ENCODE peak calls at places on chromosome 10, in nine cellular contexts. L, R, T, O, D, X, A, E and G are unnamed samples. For H3K4me1 and H3K36me3, the result is how much of the 10 kb centered on the place peaks cover.

GRCh38 chr10:361203-362135 is 226.2 kb downstream of the ZMYND11 start:
- DNase-seq in L (no peak), R (no peak), T (no peak), O (no peak), D (no peak), X (peak), A (no peak), E (no peak), G (no peak)

GRCh38 chr10:70958396-70958795 is 70.0 kb upstream of the PCBD1 start:
- DNase-seq in L (peak), R (no peak), T (no peak), O (no peak), D (no peak), X (no peak), A (peak), E (no peak), G (no peak)

GRCh38 chr10:19651549-19651948 is 164.7 kb upstream of the PLXDC2 start:
- DNase-seq in L (no peak), R (no peak), T (no peak), O (no peak), D (no peak), X (no peak), A (peak), E (no peak), G (no peak)

GRCh38 chr10:131964298-131964697 is 17.4 kb downstream of the BNIP3 start:
- DNase-seq in L (no peak), R (no peak), T (no peak), O (no peak), D (no peak), X (no peak), A (no peak), E (no peak), G (no peak)

GRCh38 chr10:110495731-110496552 is 1.8 kb upstream of the DUSP5 start:
- DNase-seq in L (peak), R (no peak), T (peak), O (peak), D (no peak), X (peak), A (peak), E (peak), G (no peak)

GRCh38 chr10:131857156-131858117 is 43.4 kb upstream of the PPP2R2D start:
- DNase-seq in L (peak), R (no peak), T (no peak), O (peak), D (no peak), X (no peak), A (no peak), E (peak), G (no peak)

GRCh38 chr10:69048103-69048502 is 39.8 kb upstream of the SRGN start:
- DNase-seq in L (peak), R (no peak), T (peak), O (peak), D (peak), X (peak), A (no peak), E (no peak), G (no peak)

GRCh38 chr10:48439581-48440041 is 133.1 kb downstream of the MAPK8 start:
- DNase-seq in L (peak), R (no peak), T (no peak), O (no peak), D (no peak), X (no peak), A (peak), E (no peak), G (no peak)

GRCh38 chr10:5369362-5370158 is 4.8 kb downstream of the UCN3 start:
- DNase-seq in L (no peak), R (no peak), T (no peak), O (no peak), D (no peak), X (peak), A (no peak), E (no peak), G (no peak)

GRCh38 chr10:120480065-120480600 is 23.1 kb downstream of the PLPP4 start:
- DNase-seq in L (no peak), R (no peak), T (no peak), O (no peak), D (no peak), X (no peak), A (peak), E (no peak), G (no peak)

GRCh38 chr10:46536171-46536570 is 20.3 kb downstream of the GPRIN2 start:
- DNase-seq in L (peak), R (no peak), T (no peak), O (no peak), D (no peak), X (peak), A (no peak), E (peak), G (no peak)

GRCh38 chr10:370222-370825 is 235.1 kb downstream of the ZMYND11 start:
- DNase-seq in L (no peak), R (no peak), T (no peak), O (no peak), D (no peak), X (no peak), A (peak), E (no peak), G (no peak)

GRCh38 chr10:48457949-48458661 is 146.8 kb downstream of the ARHGAP22 start:
- DNase-seq in L (peak), R (no peak), T (no peak), O (peak), D (no peak), X (peak), A (no peak), E (no peak), G (no peak)

GRCh38 chr10:132792796-132793195 is 6.8 kb upstream of the NKX6-2 start:
- DNase-seq in L (no peak), R (no peak), T (no peak), O (no peak), D (no peak), X (no peak), A (no peak), E (no peak), G (no peak)

GRCh38 chr10:11440250-11441150 is 170.9 kb downstream of the USP6NL start:
- DNase-seq in L (no peak), R (no peak), T (no peak), O (no peak), D (no peak), X (no peak), A (no peak), E (no peak), G (peak)

GRCh38 chr10:100508691-100509150 is 10.9 kb downstream of the SEC31B start:
- DNase-seq in L (no peak), R (peak), T (no peak), O (no peak), D (no peak), X (no peak), A (peak), E (peak), G (peak)

GRCh38 chr10:113746188-113746950 is 5.1 kb upstream of the PLEKHS1 start:
- DNase-seq in L (no peak), R (no peak), T (no peak), O (no peak), D (no peak), X (no peak), A (peak), E (no peak), G (no peak)

GRCh38 chr10:70595566-70596016 is 7.0 kb downstream of the PRF1 start:
- DNase-seq in L (no peak), R (no peak), T (no peak), O (no peak), D (no peak), X (no peak), A (no peak), E (no peak), G (no peak)

GRCh38 chr10:44956717-44957706 is 2.6 kb upstream of the RASSF4 start:
- DNase-seq in L (no peak), R (no peak), T (no peak), O (no peak), D (no peak), X (no peak), A (no peak), E (no peak), G (no peak)

GRCh38 chr10:32318476-32318896 is 28.5 kb downstream of the EPC1 start:
- DNase-seq in L (no peak), R (no peak), T (no peak), O (no peak), D (peak), X (no peak), A (no peak), E (no peak), G (no peak)

DNA sequence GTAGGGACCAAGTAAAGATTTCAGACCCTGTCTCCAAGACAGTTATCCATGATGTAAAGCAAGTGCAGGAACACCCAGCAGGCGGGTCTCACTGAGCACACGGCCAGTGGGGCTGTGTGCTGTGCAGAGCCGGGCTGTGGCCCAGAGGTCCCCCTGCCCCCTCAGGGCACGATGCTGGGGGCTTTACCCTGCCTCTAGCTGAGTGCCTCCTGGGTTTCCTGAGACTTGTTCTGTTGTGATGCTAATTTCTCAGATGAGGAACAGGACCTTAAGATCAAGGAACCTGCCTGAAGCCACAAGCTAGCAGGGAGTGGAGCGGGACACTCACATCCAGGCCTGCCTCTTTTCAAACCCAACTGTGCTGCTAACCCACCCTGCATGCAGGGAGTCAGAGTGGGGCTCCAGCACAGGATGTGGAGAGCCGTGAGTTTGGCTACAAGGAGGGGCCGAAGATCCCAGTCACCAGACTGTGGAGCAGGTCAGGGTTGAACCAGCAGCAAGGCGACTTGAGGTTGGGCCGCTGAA is 76.1 kb upstream of the LYZL2 start:
- DNase-seq in L (no peak), R (no peak), T (no peak), O (no peak), D (no peak), X (no peak), A (no peak), E (no peak), G (no peak)
- H3K4me1 ChIP-seq in L (under half), R (under half), T (under half), O (under half), D (under half), X (under half), A (under half), E (half or more), G (under half)

GRCh38 chr10:130109796-130110235 is 814 bp downstream of the C10orf143 start:
- DNase-seq in L (no peak), R (peak), T (peak), O (peak), D (no peak), X (peak), A (peak), E (peak), G (peak)

GRCh38 chr10:130111848-130112180 is 1.2 kb upstream of the C10orf143 start:
- DNase-seq in L (no peak), R (no peak), T (no peak), O (no peak), D (no peak), X (no peak), A (no peak), E (no peak), G (no peak)

GRCh38 chr10:130111115-130111847 is 651 bp upstream of the C10orf143 start:
- DNase-seq in L (peak), R (peak), T (peak), O (peak), D (peak), X (peak), A (peak), E (peak), G (peak)

GRCh38 chr10:130108934-130109604 is 1.6 kb downstream of the C10orf143 start:
- DNase-seq in L (no peak), R (no peak), T (no peak), O (no peak), D (no peak), X (no peak), A (no peak), E (no peak), G (no peak)

DNA sequence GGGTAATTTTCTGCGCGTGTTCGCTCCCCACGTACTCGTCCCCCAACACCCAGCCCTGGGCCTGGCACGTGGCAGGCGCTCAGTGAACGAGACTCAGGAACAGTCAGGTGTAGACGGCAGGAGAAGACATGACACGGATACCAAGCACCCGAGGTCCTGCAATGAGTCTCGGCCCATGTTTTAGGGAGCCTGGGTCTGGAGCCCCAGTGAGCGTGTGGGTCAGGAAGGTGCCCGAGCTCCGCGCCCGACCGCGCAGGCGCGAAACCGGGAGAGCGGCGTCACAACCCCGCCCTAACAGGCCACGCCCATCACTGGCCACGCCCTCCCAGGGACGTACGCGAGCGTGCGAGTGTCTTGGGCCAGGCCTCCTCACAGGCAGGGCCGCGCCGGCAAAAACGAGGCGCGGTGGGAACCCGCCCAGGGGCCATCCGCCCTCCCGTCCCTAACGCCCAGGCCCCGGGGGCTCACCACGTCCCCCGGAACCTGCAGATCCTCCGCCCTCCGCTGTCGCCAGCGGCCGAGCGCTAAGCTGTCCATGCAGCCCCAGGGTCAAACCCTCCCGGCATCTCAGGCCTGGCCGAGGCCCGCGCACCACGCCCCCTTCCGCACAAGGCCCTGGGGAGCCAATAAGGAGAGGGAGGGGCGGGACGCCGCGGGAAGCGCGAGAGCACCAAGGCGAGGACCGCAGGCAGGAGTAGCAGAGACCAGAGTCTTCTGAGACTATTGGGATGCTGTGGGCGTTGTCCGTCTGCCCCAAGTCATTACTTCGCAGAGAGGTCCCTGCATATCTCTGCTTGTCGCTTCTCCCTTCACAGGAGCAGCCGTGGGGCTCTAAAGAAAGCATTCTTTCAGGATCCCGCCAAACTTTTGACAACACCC is at the start of gene C10orf143:
- DNase-seq in L (peak), R (peak), T (peak), O (peak), D (peak), X (peak), A (peak), E (peak), G (peak)
- H3K4me3 ChIP-seq in L (peak), R (peak), T (peak), O (peak), D (peak), X (peak), A (peak), E (peak), G (peak)

DNA sequence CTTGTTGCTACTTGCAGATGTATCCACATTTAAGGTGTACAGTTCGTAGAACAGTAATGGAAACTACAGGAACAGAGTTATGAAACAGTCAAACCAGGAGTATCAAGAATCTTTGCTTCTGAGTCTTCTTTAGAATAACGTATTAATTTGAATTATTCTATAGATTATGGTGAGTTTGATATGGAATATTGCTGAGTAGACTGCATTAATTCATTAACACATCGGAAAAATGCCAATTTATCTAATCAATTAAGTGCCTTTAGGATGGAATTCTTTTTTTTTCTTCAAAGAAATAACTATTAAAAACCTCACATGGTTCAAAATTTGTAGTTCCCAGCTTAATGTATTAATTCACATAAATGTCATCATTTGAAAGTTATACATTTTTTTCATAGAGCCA is 3.8 kb downstream of the TFAM start:
- DNase-seq in L (no peak), R (no peak), T (no peak), O (no peak), D (no peak), X (no peak), A (no peak), E (no peak), G (no peak)
- H3K36me3 ChIP-seq in L (under half), R (half or more), T (half or more), O (under half), D (under half), X (half or more), A (under half), E (under half), G (half or more)

GRCh38 chr10:35347088-35347487 is 10.8 kb downstream of the CCNY start:
- DNase-seq in L (no peak), R (no peak), T (no peak), O (no peak), D (no peak), X (no peak), A (no peak), E (no peak), G (no peak)
- H3K4me1 ChIP-seq in L (under half), R (under half), T (half or more), O (half or more), D (under half), X (half or more), A (under half), E (half or more), G (under half)

DNA sequence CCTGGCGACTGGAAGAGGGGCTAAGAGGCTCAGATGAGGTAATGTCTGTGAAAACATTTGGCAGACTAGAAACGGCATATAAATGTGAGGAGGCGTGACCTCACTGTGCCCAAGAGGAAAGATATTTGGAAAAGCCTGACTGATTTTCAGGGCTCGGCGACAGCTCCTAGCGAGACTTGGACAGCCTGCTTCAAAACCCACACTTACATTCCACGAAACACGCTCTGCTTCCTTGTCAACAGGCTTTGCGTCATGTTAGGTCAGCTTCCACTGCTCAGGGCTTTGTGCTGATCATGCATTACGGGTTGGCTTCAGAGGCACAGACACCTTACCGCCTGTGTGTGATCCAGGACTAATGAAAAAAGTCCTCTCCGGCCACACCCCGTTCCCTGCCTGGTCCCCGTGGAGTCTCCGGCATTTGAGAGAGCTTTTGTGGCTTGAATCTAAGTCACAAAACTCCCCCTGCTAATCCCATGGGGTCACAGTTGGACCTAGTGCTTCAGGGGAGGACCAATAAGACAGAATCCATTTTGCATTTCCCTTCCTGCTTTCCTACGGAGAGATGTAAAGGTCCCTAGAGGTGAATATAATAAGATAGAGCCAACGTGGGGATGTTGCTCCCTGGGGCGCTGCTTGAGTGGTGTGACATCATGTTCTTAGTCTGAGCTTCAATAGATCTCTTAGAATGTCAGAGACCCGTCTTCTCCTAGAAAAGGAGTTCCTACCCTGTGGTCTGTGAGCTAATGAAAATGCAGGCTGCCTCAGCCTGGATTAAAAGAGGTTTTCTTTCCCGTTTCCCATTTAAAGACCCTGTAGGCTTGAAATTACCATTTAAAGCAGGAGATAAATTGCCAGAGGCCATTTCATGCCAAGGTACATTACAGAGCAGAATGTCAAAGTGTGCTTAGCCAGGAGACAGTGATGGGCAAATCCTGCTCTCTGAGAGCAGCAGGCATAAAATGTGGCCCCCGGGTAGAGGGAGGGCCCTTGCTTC is 25.4 kb downstream of the FGFBP3 start:
- DNase-seq in L (no peak), R (peak), T (peak), O (peak), D (no peak), X (peak), A (peak), E (no peak), G (peak)
- H3K4me3 ChIP-seq in L (peak), R (no peak), T (peak), O (no peak), D (no peak), X (no peak), A (no peak), E (no peak), G (no peak)

DNA sequence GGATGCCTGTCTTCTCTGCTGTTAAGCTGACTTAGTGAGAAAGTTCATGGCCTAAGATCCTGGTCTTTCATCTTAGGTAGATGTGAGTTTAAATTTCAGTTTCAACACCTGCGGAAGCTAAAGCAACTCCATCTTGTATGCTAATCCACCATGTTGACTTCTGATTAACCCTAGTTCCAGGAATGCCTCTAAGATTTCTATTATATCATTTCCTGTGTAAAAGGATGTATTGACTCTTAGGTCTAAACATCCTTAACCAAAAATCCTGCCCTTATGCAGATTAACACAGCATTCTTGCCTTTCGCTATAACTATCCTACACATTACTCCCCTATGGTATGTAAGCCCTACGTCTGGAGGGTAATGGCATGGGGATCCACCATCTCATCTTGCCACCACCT is 94.4 kb upstream of the CCDC6 start:
- DNase-seq in L (no peak), R (no peak), T (no peak), O (no peak), D (no peak), X (no peak), A (no peak), E (no peak), G (no peak)
- H3K36me3 ChIP-seq in L (under half), R (under half), T (under half), O (under half), D (under half), X (under half), A (under half), E (under half), G (under half)

GRCh38 chr10:79244841-79245504 is 102.3 kb upstream of the PPIF start:
- DNase-seq in L (no peak), R (no peak), T (no peak), O (no peak), D (no peak), X (no peak), A (peak), E (peak), G (no peak)
- H3K4me1 ChIP-seq in L (under half), R (under half), T (half or more), O (half or more), D (under half), X (half or more), A (under half), E (half or more), G (under half)

GRCh38 chr10:22476601-22477364 is 131.5 kb downstream of the SPAG6 start:
- DNase-seq in L (no peak), R (peak), T (no peak), O (no peak), D (no peak), X (no peak), A (no peak), E (no peak), G (no peak)

GRCh38 chr10:22481106-22481505 is 135.8 kb downstream of the SPAG6 start:
- DNase-seq in L (no peak), R (no peak), T (no peak), O (no peak), D (no peak), X (no peak), A (no peak), E (no peak), G (no peak)

GRCh38 chr10:22479419-22479818 is 134.1 kb downstream of the SPAG6 start:
- DNase-seq in L (no peak), R (no peak), T (peak), O (no peak), D (no peak), X (no peak), A (no peak), E (no peak), G (no peak)

GRCh38 chr10:22477365-22478287 is 132.3 kb downstream of the SPAG6 start:
- DNase-seq in L (no peak), R (peak), T (no peak), O (no peak), D (no peak), X (no peak), A (no peak), E (no peak), G (no peak)

GRCh38 chr10:22478555-22479334 is 133.4 kb downstream of the SPAG6 start:
- DNase-seq in L (no peak), R (no peak), T (no peak), O (no peak), D (no peak), X (no peak), A (no peak), E (no peak), G (no peak)
- H3K4me3 ChIP-seq in L (no peak), R (no peak), T (no peak), O (no peak), D (no peak), X (no peak), A (no peak), E (no peak), G (no peak)